ENCODE peak calls at places on chromosomes 1 and 21, in nine cellular contexts. M is Peyer's patch, Q is left ventricle myocardium inferior, W is cardiac muscle cell, K is heart right ventricle, S is BJ, P is foreskin fibroblast, N is fibroblast of lung, T is Caco-2. D is an unnamed sample.

GRCh38 chr1:41670558-41670957 is 186.1 kb upstream of the EDN2 start:
- DNase-seq in M (no peak), Q (no peak), W (peak), K (no peak), S (no peak), P (peak), N (peak), T (no peak), D (no peak)

GRCh38 chr1:51784997-51785421 is 93.5 kb downstream of the NRDC start:
- DNase-seq in M (no peak), Q (no peak), W (peak), K (no peak), S (no peak), P (no peak), N (no peak), T (no peak), D (no peak)

GRCh38 chr1:115647919-115648597 is 6.3 kb downstream of the VANGL1 start:
- DNase-seq in M (no peak), Q (no peak), W (no peak), K (peak), S (no peak), P (no peak), N (no peak), T (no peak), D (no peak)

GRCh38 chr1:81848880-81849500 is 48.3 kb downstream of the ADGRL2 start:
- DNase-seq in M (no peak), Q (no peak), W (no peak), K (no peak), S (no peak), P (no peak), N (no peak), T (no peak), D (peak)

GRCh38 chr21:31618696-31619430 is 40.6 kb upstream of the SOD1 start:
- DNase-seq in M (no peak), Q (no peak), W (no peak), K (no peak), S (no peak), P (no peak), N (no peak), T (no peak), D (no peak)

GRCh38 chr1:53754484-53755312 is 15.7 kb upstream of the GLIS1 start:
- DNase-seq in M (no peak), Q (no peak), W (peak), K (peak), S (no peak), P (peak), N (peak), T (peak), D (no peak)

GRCh38 chr1:170010443-170010842 is 64.1 kb downstream of the KIFAP3 start:
- DNase-seq in M (no peak), Q (no peak), W (peak), K (peak), S (peak), P (peak), N (peak), T (peak), D (peak)

GRCh38 chr1:198169704-198170103 is 12.9 kb downstream of the NEK7 start:
- DNase-seq in M (no peak), Q (no peak), W (no peak), K (no peak), S (no peak), P (no peak), N (no peak), T (no peak), D (no peak)

GRCh38 chr1:31768939-31769704 is 5.0 kb upstream of the ADGRB2 start:
- DNase-seq in M (no peak), Q (no peak), W (no peak), K (no peak), S (no peak), P (no peak), N (no peak), T (no peak), D (no peak)

GRCh38 chr1:93659805-93660479 is 21.7 kb downstream of the BCAR3 start:
- DNase-seq in M (no peak), Q (peak), W (peak), K (peak), S (no peak), P (no peak), N (peak), T (no peak), D (no peak)

GRCh38 chr21:30434033-30434631 is 4.1 kb downstream of the KRTAP13-4 start:
- DNase-seq in M (no peak), Q (no peak), W (peak), K (no peak), S (no peak), P (no peak), N (peak), T (peak), D (no peak)

GRCh38 chr1:167517535-167518330 is 596 bp downstream of the CD247 start:
- DNase-seq in M (peak), Q (no peak), W (no peak), K (no peak), S (no peak), P (no peak), N (no peak), T (no peak), D (no peak)

GRCh38 chr1:95086949-95087533 is 14.3 kb upstream of the ALG14 start:
- DNase-seq in M (no peak), Q (no peak), W (peak), K (peak), S (peak), P (peak), N (peak), T (peak), D (no peak)

GRCh38 chr1:110765640-110766335 is 91.0 kb upstream of the KCNA3 start:
- DNase-seq in M (peak), Q (no peak), W (peak), K (peak), S (no peak), P (peak), N (peak), T (no peak), D (peak)

GRCh38 chr21:14382486-14382834 is 486 bp downstream of the HSPA13 start:
- DNase-seq in M (peak), Q (no peak), W (peak), K (peak), S (no peak), P (no peak), N (peak), T (peak), D (no peak)

GRCh38 chr21:36126166-36126565 is 8.7 kb upstream of the CBR3 start:
- DNase-seq in M (no peak), Q (no peak), W (no peak), K (no peak), S (no peak), P (no peak), N (peak), T (no peak), D (peak)

GRCh38 chr1:227756172-227756959 is 21.1 kb downstream of the SNAP47 start:
- DNase-seq in M (no peak), Q (no peak), W (peak), K (no peak), S (no peak), P (no peak), N (peak), T (no peak), D (no peak)

GRCh38 chr21:46152939-46153258 is 2.5 kb downstream of the FTCD start:
- DNase-seq in M (no peak), Q (no peak), W (no peak), K (no peak), S (no peak), P (no peak), N (no peak), T (no peak), D (no peak)
- H3K4me3 ChIP-seq in M (no peak), Q (peak), W (no peak), K (peak), S (no peak), P (no peak), N (no peak), T (no peak), D (no peak)

GRCh38 chr1:192808588-192809285 is at the start of gene RGS2:
- DNase-seq in M (peak), Q (peak), W (peak), K (peak), S (peak), P (peak), N (peak), T (peak), D (no peak)
- TF ChIP-seq CTCF in M (no peak), Q (peak), W (no peak), K (no peak), S (no peak), P (no peak), N (no peak), T (peak), D (no peak)

GRCh38 chr21:39332175-39332574 is 16.7 kb downstream of the HMGN1 start:
- DNase-seq in M (no peak), Q (no peak), W (no peak), K (no peak), S (no peak), P (no peak), N (no peak), T (no peak), D (no peak)
- H3K4me3 ChIP-seq in M (no peak), Q (no peak), W (no peak), K (no peak), S (no peak), P (no peak), N (no peak), T (no peak), D (no peak)

GRCh38 chr1:156052862-156053769 is 482 bp downstream of the UBQLN4 start:
- DNase-seq in M (peak), Q (peak), W (peak), K (peak), S (no peak), P (peak), N (peak), T (peak), D (peak)
- TF ChIP-seq CTCF in M (no peak), Q (peak), W (peak), K (no peak), S (peak), P (peak), N (no peak), T (peak), D (peak)